ENCODE peak calls at places on chromosomes 4 and X, in four cellular contexts. U, H, K and Q are unnamed samples.

GRCh38 chrX:19627533-19627932 is 112.2 kb upstream of the MAP3K15 start:
- DNase-seq in U (no peak), H (no peak), K (no peak), Q (peak)

GRCh38 chr4:145735330-145735638 is 55.3 kb downstream of the C4orf51 start:
- DNase-seq in U (peak), H (no peak), K (no peak), Q (no peak)

GRCh38 chr4:173218411-173219125 is 50.0 kb downstream of the GALNT7 start:
- DNase-seq in U (peak), H (no peak), K (no peak), Q (no peak)

GRCh38 chr4:21949073-21949457 is 493 bp upstream of the KCNIP4 start:
- DNase-seq in U (peak), H (no peak), K (no peak), Q (no peak)

GRCh38 chrX:107716045-107716684 is 59.4 kb downstream of the TSC22D3 start:
- DNase-seq in U (peak), H (no peak), K (no peak), Q (peak)

GRCh38 chrX:111467896-111468295 is 43.5 kb upstream of the SERTM2 start:
- DNase-seq in U (no peak), H (no peak), K (no peak), Q (no peak)

GRCh38 chrX:76279007-76279406 is 106.1 kb downstream of the PBDC1 start:
- DNase-seq in U (peak), H (peak), K (peak), Q (peak)

GRCh38 chr4:128670434-128670999 is 139.0 kb upstream of the JADE1 start:
- DNase-seq in U (no peak), H (no peak), K (no peak), Q (no peak)

GRCh38 chr4:87882321-87882720 is 49.6 kb downstream of the MEPE start:
- DNase-seq in U (no peak), H (no peak), K (no peak), Q (no peak)

GRCh38 chr4:109803924-109804571 is 2.2 kb upstream of the CFI start:
- DNase-seq in U (peak), H (no peak), K (no peak), Q (no peak)